ENCODE peak calls at places on chromosome X, in ten cellular contexts. One of them, this sample, is unnamed.

GRCh38 chrX:68829594-68830485 is 1.0 kb downstream of the EFNB1 start:
- DNase-seq in cardiac muscle cell: peak
- DNase-seq in bronchial epithelial cell: no peak
- DNase-seq in HL-60: no peak
- DNase-seq in tibial nerve: no peak
- DNase-seq in AG04449: no peak
- DNase-seq in tibial artery: no peak
- DNase-seq in WERI-Rb-1: no peak
- DNase-seq in gastrocnemius medialis: no peak
- DNase-seq in endothelial cell of umbilical vein: peak
- DNase-seq in this sample: peak

GRCh38 chrX:110836982-110837381 is 41.4 kb upstream of the CHRDL1 start:
- DNase-seq in cardiac muscle cell: peak
- DNase-seq in bronchial epithelial cell: no peak
- DNase-seq in HL-60: no peak
- DNase-seq in tibial nerve: no peak
- DNase-seq in AG04449: no peak
- DNase-seq in tibial artery: no peak
- DNase-seq in WERI-Rb-1: peak
- DNase-seq in gastrocnemius medialis: no peak
- DNase-seq in endothelial cell of umbilical vein: no peak
- DNase-seq in this sample: no peak

GRCh38 chrX:72021975-72022374 is 109.7 kb downstream of the RTL5 start:
- DNase-seq in cardiac muscle cell: no peak
- DNase-seq in bronchial epithelial cell: no peak
- DNase-seq in HL-60: peak
- DNase-seq in tibial nerve: peak
- DNase-seq in AG04449: no peak
- DNase-seq in tibial artery: no peak
- DNase-seq in WERI-Rb-1: peak
- DNase-seq in gastrocnemius medialis: no peak
- DNase-seq in endothelial cell of umbilical vein: no peak
- DNase-seq in this sample: no peak

GRCh38 chrX:16870861-16871584 is 861 bp upstream of the RBBP7 start:
- DNase-seq in cardiac muscle cell: no peak
- DNase-seq in bronchial epithelial cell: no peak
- DNase-seq in HL-60: peak
- DNase-seq in tibial nerve: peak
- DNase-seq in AG04449: no peak
- DNase-seq in tibial artery: peak
- DNase-seq in WERI-Rb-1: peak
- DNase-seq in gastrocnemius medialis: peak
- DNase-seq in endothelial cell of umbilical vein: peak
- DNase-seq in this sample: peak

GRCh38 chrX:140661657-140662056 is 47.9 kb upstream of the LINC00632 start:
- DNase-seq in cardiac muscle cell: peak
- DNase-seq in bronchial epithelial cell: peak
- DNase-seq in HL-60: no peak
- DNase-seq in tibial nerve: no peak
- DNase-seq in AG04449: no peak
- DNase-seq in tibial artery: no peak
- DNase-seq in WERI-Rb-1: no peak
- DNase-seq in gastrocnemius medialis: no peak
- DNase-seq in endothelial cell of umbilical vein: no peak
- DNase-seq in this sample: peak

GRCh38 chrX:110477593-110478228 is 119.1 kb downstream of the RTL9 start:
- DNase-seq in cardiac muscle cell: no peak
- DNase-seq in bronchial epithelial cell: no peak
- DNase-seq in HL-60: no peak
- DNase-seq in tibial nerve: no peak
- DNase-seq in AG04449: no peak
- DNase-seq in tibial artery: no peak
- DNase-seq in WERI-Rb-1: no peak
- DNase-seq in gastrocnemius medialis: no peak
- DNase-seq in endothelial cell of umbilical vein: no peak
- DNase-seq in this sample: no peak

GRCh38 chrX:18252644-18253359 is 32.1 kb upstream of the BEND2 start:
- DNase-seq in cardiac muscle cell: peak
- DNase-seq in bronchial epithelial cell: peak
- DNase-seq in HL-60: no peak
- DNase-seq in tibial nerve: no peak
- DNase-seq in AG04449: no peak
- DNase-seq in tibial artery: no peak
- DNase-seq in WERI-Rb-1: no peak
- DNase-seq in gastrocnemius medialis: no peak
- DNase-seq in endothelial cell of umbilical vein: peak
- DNase-seq in this sample: peak

GRCh38 chrX:10859353-10859752 is 239.0 kb upstream of the MID1 start:
- DNase-seq in cardiac muscle cell: no peak
- DNase-seq in bronchial epithelial cell: no peak
- DNase-seq in HL-60: peak
- DNase-seq in tibial nerve: no peak
- DNase-seq in AG04449: no peak
- DNase-seq in tibial artery: no peak
- DNase-seq in WERI-Rb-1: no peak
- DNase-seq in gastrocnemius medialis: no peak
- DNase-seq in endothelial cell of umbilical vein: no peak
- DNase-seq in this sample: no peak

GRCh38 chrX:17597836-17598434 is 139.4 kb upstream of the SCML1 start:
- DNase-seq in cardiac muscle cell: peak
- DNase-seq in bronchial epithelial cell: no peak
- DNase-seq in HL-60: no peak
- DNase-seq in tibial nerve: peak
- DNase-seq in AG04449: no peak
- DNase-seq in tibial artery: peak
- DNase-seq in WERI-Rb-1: no peak
- DNase-seq in gastrocnemius medialis: peak
- DNase-seq in endothelial cell of umbilical vein: peak
- DNase-seq in this sample: peak

GRCh38 chrX:71118985-71119535 is 664 bp downstream of the MED12 start:
- DNase-seq in cardiac muscle cell: peak
- DNase-seq in bronchial epithelial cell: no peak
- DNase-seq in HL-60: no peak
- DNase-seq in tibial nerve: no peak
- DNase-seq in AG04449: no peak
- DNase-seq in tibial artery: no peak
- DNase-seq in WERI-Rb-1: no peak
- DNase-seq in gastrocnemius medialis: no peak
- DNase-seq in endothelial cell of umbilical vein: peak
- DNase-seq in this sample: no peak

GRCh38 chrX:1112321-1112720 is 100.1 kb downstream of the CRLF2 start:
- DNase-seq in cardiac muscle cell: no peak
- DNase-seq in bronchial epithelial cell: no peak
- DNase-seq in HL-60: no peak
- DNase-seq in tibial nerve: no peak
- DNase-seq in AG04449: no peak
- DNase-seq in tibial artery: no peak
- DNase-seq in WERI-Rb-1: no peak
- DNase-seq in gastrocnemius medialis: no peak
- DNase-seq in endothelial cell of umbilical vein: no peak
- DNase-seq in this sample: no peak

GRCh38 chrX:1106478-1107210 is 105.8 kb downstream of the CRLF2 start:
- DNase-seq in cardiac muscle cell: no peak
- DNase-seq in bronchial epithelial cell: no peak
- DNase-seq in HL-60: no peak
- DNase-seq in tibial nerve: no peak
- DNase-seq in AG04449: no peak
- DNase-seq in tibial artery: no peak
- DNase-seq in WERI-Rb-1: no peak
- DNase-seq in gastrocnemius medialis: no peak
- DNase-seq in endothelial cell of umbilical vein: no peak
- DNase-seq in this sample: no peak

GRCh38 chrX:1108451-1109445 is 103.7 kb downstream of the CRLF2 start:
- DNase-seq in cardiac muscle cell: no peak
- DNase-seq in bronchial epithelial cell: no peak
- DNase-seq in HL-60: no peak
- DNase-seq in tibial nerve: no peak
- DNase-seq in AG04449: no peak
- DNase-seq in tibial artery: no peak
- DNase-seq in WERI-Rb-1: no peak
- DNase-seq in gastrocnemius medialis: no peak
- DNase-seq in endothelial cell of umbilical vein: no peak
- DNase-seq in this sample: no peak

GRCh38 chrX:1109580-1110119 is 102.8 kb downstream of the CRLF2 start:
- DNase-seq in cardiac muscle cell: no peak
- DNase-seq in bronchial epithelial cell: no peak
- DNase-seq in HL-60: no peak
- DNase-seq in tibial nerve: no peak
- DNase-seq in AG04449: no peak
- DNase-seq in tibial artery: no peak
- DNase-seq in WERI-Rb-1: no peak
- DNase-seq in gastrocnemius medialis: no peak
- DNase-seq in endothelial cell of umbilical vein: no peak
- DNase-seq in this sample: no peak

GRCh38 chrX:1111543-1112300 is 100.7 kb downstream of the CRLF2 start:
- DNase-seq in cardiac muscle cell: no peak
- DNase-seq in bronchial epithelial cell: no peak
- DNase-seq in HL-60: no peak
- DNase-seq in tibial nerve: no peak
- DNase-seq in AG04449: no peak
- DNase-seq in tibial artery: no peak
- DNase-seq in WERI-Rb-1: no peak
- DNase-seq in gastrocnemius medialis: no peak
- DNase-seq in endothelial cell of umbilical vein: no peak
- DNase-seq in this sample: no peak
- H3K4me3 ChIP-seq in cardiac muscle cell: no peak
- H3K4me3 ChIP-seq in bronchial epithelial cell: no peak
- H3K4me3 ChIP-seq in HL-60: no peak
- H3K4me3 ChIP-seq in tibial nerve: no peak
- H3K4me3 ChIP-seq in AG04449: no peak
- H3K4me3 ChIP-seq in tibial artery: no peak
- H3K4me3 ChIP-seq in WERI-Rb-1: no peak
- H3K4me3 ChIP-seq in gastrocnemius medialis: no peak
- H3K4me3 ChIP-seq in endothelial cell of umbilical vein: no peak
- H3K4me3 ChIP-seq in this sample: no peak

GRCh38 chrX:23079347-23079746 is 79.6 kb downstream of the DDX53 start:
- DNase-seq in cardiac muscle cell: no peak
- DNase-seq in bronchial epithelial cell: no peak
- DNase-seq in HL-60: no peak
- DNase-seq in tibial nerve: no peak
- DNase-seq in AG04449: no peak
- DNase-seq in tibial artery: no peak
- DNase-seq in WERI-Rb-1: no peak
- DNase-seq in gastrocnemius medialis: no peak
- DNase-seq in endothelial cell of umbilical vein: no peak
- DNase-seq in this sample: no peak
- TF ChIP-seq CTCF in cardiac muscle cell: no peak
- TF ChIP-seq CTCF in bronchial epithelial cell: no peak
- TF ChIP-seq CTCF in HL-60: no peak
- TF ChIP-seq CTCF in tibial nerve: no peak
- TF ChIP-seq CTCF in AG04449: no peak
- TF ChIP-seq CTCF in tibial artery: no peak
- TF ChIP-seq CTCF in WERI-Rb-1: no peak
- TF ChIP-seq CTCF in gastrocnemius medialis: no peak
- TF ChIP-seq CTCF in endothelial cell of umbilical vein: no peak
- TF ChIP-seq CTCF in this sample: no peak

GRCh38 chrX:153646620-153647373 is at the start of gene DUSP9:
- DNase-seq in cardiac muscle cell: peak
- DNase-seq in bronchial epithelial cell: peak
- DNase-seq in HL-60: no peak
- DNase-seq in tibial nerve: no peak
- DNase-seq in AG04449: no peak
- DNase-seq in tibial artery: no peak
- DNase-seq in WERI-Rb-1: peak
- DNase-seq in gastrocnemius medialis: no peak
- DNase-seq in endothelial cell of umbilical vein: peak
- DNase-seq in this sample: no peak
- H3K4me3 ChIP-seq in cardiac muscle cell: peak
- H3K4me3 ChIP-seq in bronchial epithelial cell: peak
- H3K4me3 ChIP-seq in HL-60: no peak
- H3K4me3 ChIP-seq in tibial nerve: peak
- H3K4me3 ChIP-seq in AG04449: no peak
- H3K4me3 ChIP-seq in tibial artery: peak
- H3K4me3 ChIP-seq in WERI-Rb-1: no peak
- H3K4me3 ChIP-seq in gastrocnemius medialis: no peak
- H3K4me3 ChIP-seq in endothelial cell of umbilical vein: no peak
- H3K4me3 ChIP-seq in this sample: no peak

GRCh38 chrX:39152106-39152649 is 350.9 kb downstream of the MID1IP1 start:
- DNase-seq in cardiac muscle cell: peak
- DNase-seq in bronchial epithelial cell: no peak
- DNase-seq in HL-60: peak
- DNase-seq in tibial nerve: no peak
- DNase-seq in AG04449: no peak
- DNase-seq in tibial artery: no peak
- DNase-seq in WERI-Rb-1: peak
- DNase-seq in gastrocnemius medialis: peak
- DNase-seq in endothelial cell of umbilical vein: no peak
- DNase-seq in this sample: no peak
- TF ChIP-seq CTCF in cardiac muscle cell: peak
- TF ChIP-seq CTCF in bronchial epithelial cell: peak
- TF ChIP-seq CTCF in HL-60: peak
- TF ChIP-seq CTCF in tibial nerve: peak
- TF ChIP-seq CTCF in AG04449: peak
- TF ChIP-seq CTCF in tibial artery: no peak
- TF ChIP-seq CTCF in WERI-Rb-1: peak
- TF ChIP-seq CTCF in gastrocnemius medialis: peak
- TF ChIP-seq CTCF in endothelial cell of umbilical vein: peak
- TF ChIP-seq CTCF in this sample: peak

GRCh38 chrX:129790146-129790545 is 10.4 kb downstream of the SASH3 start:
- DNase-seq in cardiac muscle cell: no peak
- DNase-seq in bronchial epithelial cell: no peak
- DNase-seq in HL-60: no peak
- DNase-seq in tibial nerve: no peak
- DNase-seq in AG04449: no peak
- DNase-seq in tibial artery: no peak
- DNase-seq in WERI-Rb-1: no peak
- DNase-seq in gastrocnemius medialis: no peak
- DNase-seq in endothelial cell of umbilical vein: no peak
- DNase-seq in this sample: no peak
- H3K4me3 ChIP-seq in cardiac muscle cell: no peak
- H3K4me3 ChIP-seq in bronchial epithelial cell: no peak
- H3K4me3 ChIP-seq in HL-60: no peak
- H3K4me3 ChIP-seq in tibial nerve: no peak
- H3K4me3 ChIP-seq in AG04449: no peak
- H3K4me3 ChIP-seq in tibial artery: no peak
- H3K4me3 ChIP-seq in WERI-Rb-1: no peak
- H3K4me3 ChIP-seq in gastrocnemius medialis: no peak
- H3K4me3 ChIP-seq in endothelial cell of umbilical vein: no peak
- H3K4me3 ChIP-seq in this sample: no peak

This sample was measured in AG10803.